ENCODE peak calls at places on chromosome 20, in nine cellular contexts. One of them, this sample, is unnamed.

GRCh38 chr20:31842471-31843157 is 2.8 kb downstream of the FOXS1 start:
- DNase-seq in cardiac muscle cell: no peak
- DNase-seq in CD8-positive, alpha-beta T cell: no peak
- DNase-seq in NCI-H1417: no peak
- DNase-seq in H7: peak
- DNase-seq in small intestine: no peak
- DNase-seq in A549: peak
- DNase-seq in ACHN: peak
- DNase-seq in T47D: no peak
- DNase-seq in this sample: no peak

GRCh38 chr20:33401042-33401921 is at the start of gene CDK5RAP1:
- DNase-seq in cardiac muscle cell: peak
- DNase-seq in CD8-positive, alpha-beta T cell: peak
- DNase-seq in NCI-H1417: peak
- DNase-seq in H7: peak
- DNase-seq in small intestine: peak
- DNase-seq in A549: peak
- DNase-seq in ACHN: peak
- DNase-seq in T47D: peak
- DNase-seq in this sample: peak

GRCh38 chr20:63537525-63538203 is 488 bp upstream of the PTK6 start:
- DNase-seq in cardiac muscle cell: peak
- DNase-seq in CD8-positive, alpha-beta T cell: peak
- DNase-seq in NCI-H1417: peak
- DNase-seq in H7: peak
- DNase-seq in small intestine: peak
- DNase-seq in A549: peak
- DNase-seq in ACHN: peak
- DNase-seq in T47D: peak
- DNase-seq in this sample: peak

GRCh38 chr20:51616060-51616459 is 73.5 kb upstream of the NFATC2 start:
- DNase-seq in cardiac muscle cell: no peak
- DNase-seq in CD8-positive, alpha-beta T cell: no peak
- DNase-seq in NCI-H1417: no peak
- DNase-seq in H7: peak
- DNase-seq in small intestine: no peak
- DNase-seq in A549: no peak
- DNase-seq in ACHN: peak
- DNase-seq in T47D: no peak
- DNase-seq in this sample: peak

GRCh38 chr20:58896820-58897219 is 44.3 kb downstream of the GNAS start:
- DNase-seq in cardiac muscle cell: no peak
- DNase-seq in CD8-positive, alpha-beta T cell: no peak
- DNase-seq in NCI-H1417: no peak
- DNase-seq in H7: no peak
- DNase-seq in small intestine: no peak
- DNase-seq in A549: no peak
- DNase-seq in ACHN: no peak
- DNase-seq in T47D: no peak
- DNase-seq in this sample: no peak

GRCh38 chr20:24773751-24774201 is 175.3 kb upstream of the CST7 start:
- DNase-seq in cardiac muscle cell: no peak
- DNase-seq in CD8-positive, alpha-beta T cell: no peak
- DNase-seq in NCI-H1417: no peak
- DNase-seq in H7: no peak
- DNase-seq in small intestine: no peak
- DNase-seq in A549: peak
- DNase-seq in ACHN: peak
- DNase-seq in T47D: no peak
- DNase-seq in this sample: no peak

GRCh38 chr20:25221592-25222460 is 26.1 kb upstream of the PYGB start:
- DNase-seq in cardiac muscle cell: no peak
- DNase-seq in CD8-positive, alpha-beta T cell: no peak
- DNase-seq in NCI-H1417: no peak
- DNase-seq in H7: no peak
- DNase-seq in small intestine: no peak
- DNase-seq in A549: no peak
- DNase-seq in ACHN: no peak
- DNase-seq in T47D: no peak
- DNase-seq in this sample: no peak

GRCh38 chr20:30376767-30377658 is 880.5 kb upstream of the DEFB115 start:
- DNase-seq in cardiac muscle cell: peak
- DNase-seq in CD8-positive, alpha-beta T cell: peak
- DNase-seq in NCI-H1417: peak
- DNase-seq in H7: peak
- DNase-seq in small intestine: peak
- DNase-seq in A549: peak
- DNase-seq in ACHN: peak
- DNase-seq in T47D: peak
- DNase-seq in this sample: peak

GRCh38 chr20:33576432-33576883 is 85.7 kb upstream of the C20orf144 start:
- DNase-seq in cardiac muscle cell: no peak
- DNase-seq in CD8-positive, alpha-beta T cell: no peak
- DNase-seq in NCI-H1417: peak
- DNase-seq in H7: peak
- DNase-seq in small intestine: no peak
- DNase-seq in A549: peak
- DNase-seq in ACHN: no peak
- DNase-seq in T47D: no peak
- DNase-seq in this sample: no peak

GRCh38 chr20:24275946-24276705 is 193.3 kb upstream of the SYNDIG1 start:
- DNase-seq in cardiac muscle cell: no peak
- DNase-seq in CD8-positive, alpha-beta T cell: no peak
- DNase-seq in NCI-H1417: no peak
- DNase-seq in H7: no peak
- DNase-seq in small intestine: no peak
- DNase-seq in A549: no peak
- DNase-seq in ACHN: no peak
- DNase-seq in T47D: no peak
- DNase-seq in this sample: no peak

GRCh38 chr20:33164763-33165095 is 3.2 kb upstream of the BPIFA2 start:
- DNase-seq in cardiac muscle cell: no peak
- DNase-seq in CD8-positive, alpha-beta T cell: no peak
- DNase-seq in NCI-H1417: no peak
- DNase-seq in H7: no peak
- DNase-seq in small intestine: no peak
- DNase-seq in A549: no peak
- DNase-seq in ACHN: no peak
- DNase-seq in T47D: no peak
- DNase-seq in this sample: no peak

GRCh38 chr20:12824353-12824752 is 184.4 kb upstream of the SPTLC3 start:
- DNase-seq in cardiac muscle cell: no peak
- DNase-seq in CD8-positive, alpha-beta T cell: no peak
- DNase-seq in NCI-H1417: no peak
- DNase-seq in H7: no peak
- DNase-seq in small intestine: no peak
- DNase-seq in A549: no peak
- DNase-seq in ACHN: no peak
- DNase-seq in T47D: no peak
- DNase-seq in this sample: no peak

GRCh38 chr20:24677626-24678328 is 208.3 kb downstream of the SYNDIG1 start:
- DNase-seq in cardiac muscle cell: no peak
- DNase-seq in CD8-positive, alpha-beta T cell: no peak
- DNase-seq in NCI-H1417: no peak
- DNase-seq in H7: peak
- DNase-seq in small intestine: no peak
- DNase-seq in A549: no peak
- DNase-seq in ACHN: no peak
- DNase-seq in T47D: no peak
- DNase-seq in this sample: no peak

GRCh38 chr20:41058007-41058673 is 29.5 kb downstream of the TOP1 start:
- DNase-seq in cardiac muscle cell: no peak
- DNase-seq in CD8-positive, alpha-beta T cell: no peak
- DNase-seq in NCI-H1417: no peak
- DNase-seq in H7: no peak
- DNase-seq in small intestine: no peak
- DNase-seq in A549: peak
- DNase-seq in ACHN: no peak
- DNase-seq in T47D: no peak
- DNase-seq in this sample: no peak

GRCh38 chr20:19975436-19975799 is 41.7 kb upstream of the NAA20 start:
- DNase-seq in cardiac muscle cell: no peak
- DNase-seq in CD8-positive, alpha-beta T cell: no peak
- DNase-seq in NCI-H1417: no peak
- DNase-seq in H7: peak
- DNase-seq in small intestine: no peak
- DNase-seq in A549: peak
- DNase-seq in ACHN: peak
- DNase-seq in T47D: no peak
- DNase-seq in this sample: peak